ENCODE peak calls at places on chromosomes 3 and 15, in five cellular contexts. U is CD8-positive, alpha-beta T cell; Z is psoas muscle; L is upper lobe of left lung; R is CD8-positive, alpha-beta memory T cell. P is an unnamed sample.
A peak's percentile ranks its signal among the peaks of the same experiment; 100 is the strongest.

GRCh38 chr3:192727032-192727847 is at the start of gene FGF12:
- DNase-seq in U (no peak), Z (peak; percentile 37), L (peak; percentile 85), R (no peak), P (peak; percentile 77)

GRCh38 chr3:152258448-152259302 is 10.1 kb upstream of the MBNL1 start:
- DNase-seq in U (peak; percentile 67), Z (peak; percentile 50), L (no peak), R (peak; percentile 64), P (peak; percentile 87)

GRCh38 chr3:30245805-30246622 is 360.4 kb upstream of the TGFBR2 start:
- DNase-seq in U (no peak), Z (no peak), L (no peak), R (no peak), P (no peak)

GRCh38 chr3:192054881-192055280 is 593.9 kb downstream of the PYDC2 start:
- DNase-seq in U (no peak), Z (no peak), L (no peak), R (no peak), P (no peak)

GRCh38 chr3:21649519-21649918 is 101.5 kb downstream of the ZNF385D start:
- DNase-seq in U (no peak), Z (no peak), L (no peak), R (no peak), P (no peak)

GRCh38 chr15:44656913-44657312 is 6.5 kb downstream of the SPG11 start:
- DNase-seq in U (no peak), Z (no peak), L (no peak), R (no peak), P (no peak)

GRCh38 chr3:11662392-11662990 is 18.8 kb upstream of the VGLL4 start:
- DNase-seq in U (no peak), Z (no peak), L (no peak), R (no peak), P (no peak)

GRCh38 chr3:147388395-147389264 is 17.7 kb downstream of the ZIC4 start:
- DNase-seq in U (no peak), Z (no peak), L (no peak), R (no peak), P (no peak)

GRCh38 chr15:29676961-29677402 is 145.3 kb downstream of the TJP1 start:
- DNase-seq in U (no peak), Z (no peak), L (no peak), R (no peak), P (no peak)

GRCh38 chr3:106629215-106629832 is 747.9 kb upstream of the CCDC54 start:
- DNase-seq in U (no peak), Z (no peak), L (no peak), R (no peak), P (no peak)

GRCh38 chr15:98650871-98651481 is 2.6 kb downstream of the IGF1R start:
- DNase-seq in U (peak; percentile 23), Z (no peak), L (no peak), R (no peak), P (no peak)

GRCh38 chr3:120909602-120909878 is 1.5 kb downstream of the STXBP5L start:
- DNase-seq in U (no peak), Z (no peak), L (no peak), R (no peak), P (no peak)

GRCh38 chr3:46301122-46301835 is 52.6 kb upstream of the CCR2 start:
- DNase-seq in U (no peak), Z (no peak), L (no peak), R (no peak), P (no peak)

GRCh38 chr3:120475722-120476385 is 25.1 kb upstream of the FSTL1 start:
- DNase-seq in U (no peak), Z (no peak), L (no peak), R (no peak), P (no peak)

GRCh38 chr15:55407631-55407948 is 569 bp downstream of the CCPG1 start:
- DNase-seq in U (no peak), Z (no peak), L (no peak), R (no peak), P (no peak)

GRCh38 chr3:23904545-23904944 is 12.2 kb downstream of the NKIRAS1 start:
- DNase-seq in U (no peak), Z (no peak), L (no peak), R (no peak), P (no peak)

GRCh38 chr15:66220587-66220986 is 33.0 kb downstream of the MEGF11 start:
- DNase-seq in U (no peak), Z (no peak), L (no peak), R (no peak), P (no peak)

GRCh38 chr15:56744701-56745683 is 11.7 kb upstream of the ZNF280D start:
- DNase-seq in U (no peak), Z (no peak), L (no peak), R (no peak), P (no peak)

GRCh38 chr3:126340943-126341754 is 16.1 kb downstream of the KLF15 start:
- DNase-seq in U (no peak), Z (no peak), L (no peak), R (no peak), P (peak; percentile 56)

GRCh38 chr3:12148183-12148940 is 10.3 kb downstream of the TIMP4 start:
- DNase-seq in U (no peak), Z (peak; percentile 30), L (no peak), R (no peak), P (peak; percentile 85)

DNA sequence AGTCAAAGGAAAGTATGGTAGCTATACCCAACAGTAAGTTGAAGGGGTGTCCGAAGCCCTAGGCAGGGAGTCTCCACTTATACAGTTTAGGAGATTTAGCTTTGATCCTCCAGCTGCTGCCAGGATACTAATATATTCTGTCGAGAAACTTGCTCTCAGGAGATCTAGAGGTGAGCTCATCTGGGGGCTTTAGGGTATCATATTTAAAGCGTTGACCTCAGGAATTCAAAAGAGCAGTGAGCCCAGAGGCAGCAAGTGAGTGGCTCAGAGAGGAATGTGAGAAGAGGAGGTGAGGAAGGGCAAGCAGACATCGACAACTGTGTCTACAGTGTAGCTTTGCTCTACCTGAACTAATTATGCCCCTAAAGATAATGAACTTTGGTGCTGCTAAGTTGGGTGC is 245.1 kb upstream of the LRTM1 start:
- DNase-seq in U (no peak), Z (no peak), L (no peak), R (no peak), P (no peak)
- H3K4me1 ChIP-seq in U (no peaks in the 10 kb centered on the region), Z (peaks cover 12% of the 10 kb centered on the region), L (no peaks in the 10 kb centered on the region), R (no peaks in the 10 kb centered on the region), P (no peaks in the 10 kb centered on the region)

GRCh38 chr15:75032391-75032790 is 9.0 kb downstream of the PPCDC start:
- DNase-seq in U (no peak), Z (no peak), L (no peak), R (no peak), P (no peak)

GRCh38 chr15:75034615-75035014 is 11.2 kb downstream of the PPCDC start:
- DNase-seq in U (no peak), Z (no peak), L (no peak), R (no peak), P (no peak)

GRCh38 chr15:75031773-75032302 is 8.4 kb downstream of the PPCDC start:
- DNase-seq in U (no peak), Z (no peak), L (no peak), R (no peak), P (no peak)

GRCh38 chr15:75036269-75036668 is 12.9 kb downstream of the PPCDC start:
- DNase-seq in U (no peak), Z (no peak), L (no peak), R (no peak), P (no peak)

DNA sequence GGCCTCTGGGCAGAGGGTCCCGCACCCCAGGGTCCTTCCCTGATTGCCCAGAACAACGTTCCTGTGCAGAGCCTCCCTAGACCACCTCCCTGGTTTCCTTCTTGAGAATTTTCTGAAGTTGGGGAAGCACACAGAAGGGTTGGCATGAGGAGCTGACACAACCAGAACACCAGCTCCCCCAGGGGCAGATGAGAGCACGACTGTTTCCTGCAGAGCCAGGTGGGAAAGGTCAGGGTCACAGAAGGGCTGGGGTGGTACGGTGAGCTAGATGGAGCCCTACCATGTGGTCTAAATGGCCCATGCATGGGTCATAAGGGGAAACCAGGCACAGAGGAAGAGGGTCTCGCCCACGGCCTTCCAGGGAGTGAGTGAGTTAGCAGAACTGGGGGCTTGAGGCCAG is 10.4 kb downstream of the PPCDC start:
- DNase-seq in U (no peak), Z (no peak), L (no peak), R (no peak), P (no peak)
- H3K4me1 ChIP-seq in U (no peaks in the 10 kb centered on the region), Z (peaks cover 21% of the 10 kb centered on the region), L (peaks cover 44% of the 10 kb centered on the region), R (peaks cover 4% of the 10 kb centered on the region), P (peaks cover 35% of the 10 kb centered on the region)

DNA sequence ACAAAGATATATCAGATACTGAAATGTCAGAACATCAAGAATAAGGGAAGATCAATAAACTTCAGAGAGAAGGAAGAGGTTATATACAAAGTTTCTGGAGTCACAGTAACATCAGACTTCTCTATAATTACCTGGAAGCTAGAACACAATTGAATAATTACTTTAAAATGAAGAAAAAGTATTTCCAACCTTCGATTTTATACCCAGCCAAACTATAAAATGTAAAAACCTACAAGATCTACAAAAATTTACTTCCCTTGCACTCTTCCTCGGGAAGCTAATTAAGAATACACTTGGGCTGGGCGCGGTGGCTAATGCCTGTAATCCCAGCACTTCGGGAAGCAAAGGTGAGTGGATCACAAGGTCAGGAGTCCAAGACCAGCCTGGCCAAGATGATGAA is 6.6 kb upstream of the MINDY2 start:
- DNase-seq in U (no peak), Z (no peak), L (no peak), R (no peak), P (no peak)
- H3K4me1 ChIP-seq in U (no peaks in the 10 kb centered on the region), Z (no peaks in the 10 kb centered on the region), L (no peaks in the 10 kb centered on the region), R (no peaks in the 10 kb centered on the region), P (no peaks in the 10 kb centered on the region)

GRCh38 chr3:55884491-55885285 is 397.6 kb upstream of the WNT5A start:
- DNase-seq in U (no peak), Z (no peak), L (no peak), R (no peak), P (no peak)

GRCh38 chr3:55882006-55882405 is 394.9 kb upstream of the WNT5A start:
- DNase-seq in U (no peak), Z (no peak), L (no peak), R (no peak), P (no peak)

GRCh38 chr3:55885721-55886120 is 398.6 kb upstream of the WNT5A start:
- DNase-seq in U (no peak), Z (no peak), L (no peak), R (no peak), P (no peak)

GRCh38 chr3:55880357-55880756 is 393.3 kb upstream of the WNT5A start:
- DNase-seq in U (no peak), Z (no peak), L (no peak), R (no peak), P (no peak)

DNA sequence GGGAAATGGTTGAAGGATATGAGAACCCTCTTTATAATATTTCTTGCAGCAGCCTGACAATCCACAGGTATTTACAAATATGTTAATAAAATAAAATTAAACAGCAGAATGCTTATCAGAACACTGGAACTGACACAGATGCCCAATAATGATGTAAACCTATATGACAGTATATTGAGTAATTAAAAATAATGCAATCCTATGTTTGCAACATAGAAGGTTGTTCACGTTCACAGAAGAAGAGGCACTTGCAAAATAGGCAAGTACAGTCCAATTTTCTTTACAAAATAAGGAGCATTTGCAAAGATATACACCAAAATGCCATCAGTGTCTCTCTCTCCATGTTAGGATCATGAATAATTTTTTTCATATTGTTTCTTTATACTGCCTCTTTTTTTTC is 397.0 kb upstream of the WNT5A start:
- DNase-seq in U (no peak), Z (no peak), L (no peak), R (no peak), P (no peak)
- H3K4me1 ChIP-seq in U (no peaks in the 10 kb centered on the region), Z (no peaks in the 10 kb centered on the region), L (peaks cover 9% of the 10 kb centered on the region), R (no peaks in the 10 kb centered on the region), P (no peaks in the 10 kb centered on the region)

DNA sequence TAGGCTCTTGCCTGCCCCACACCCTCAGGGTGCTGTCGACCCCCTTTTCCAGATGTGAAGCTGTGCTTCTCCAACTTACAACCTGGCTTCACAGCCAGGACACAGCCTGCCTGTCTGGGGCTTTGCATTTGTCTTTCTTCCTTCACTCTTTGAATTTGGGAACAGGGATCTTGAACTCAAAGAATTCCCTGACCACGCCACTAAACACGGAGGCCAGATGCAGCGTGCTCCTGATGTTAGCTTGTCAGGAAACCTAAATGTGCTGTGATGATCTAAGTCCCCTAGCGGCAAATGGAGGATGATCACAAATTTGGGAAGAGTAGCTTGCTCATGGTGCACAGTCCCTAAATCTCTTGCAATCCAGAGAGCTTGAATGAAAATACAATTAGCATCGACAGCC is 244.8 kb upstream of the RGMA start:
- DNase-seq in U (no peak), Z (no peak), L (no peak), R (no peak), P (no peak)
- H3K4me1 ChIP-seq in U (no peaks in the 10 kb centered on the region), Z (no peaks in the 10 kb centered on the region), L (no peaks in the 10 kb centered on the region), R (no peaks in the 10 kb centered on the region), P (no peaks in the 10 kb centered on the region)

P was measured in right atrium auricular region.